ENCODE peak calls at places on chromosomes 11 and 22, in six cellular contexts. Y is posterior cingulate gyrus; S is C1 segment of cervical spinal cord; X is skeletal muscle cell; P is stimulated activated CD8-positive, alpha-beta memory T cell treated with anti-CD3 and anti-CD28 coated beads, Interleukin-12 subunit alpha, Interleukin-12 subunit beta, amount 100 ng/mL, for 4 hours; R is endothelial cell. C is an unnamed sample.

GRCh38 chr22:45026511-45026910 is 16.7 kb upstream of the PHF21B start:
- DNase-seq in P (no peak), X (no peak), R (no peak), S (no peak), Y (peak), C (no peak)

GRCh38 chr11:68724293-68724692 is 27.0 kb downstream of the TESMIN start:
- DNase-seq in Y (no peak), R (no peak), P (no peak), X (no peak), S (no peak), C (no peak)

GRCh38 chr11:114042234-114042633 is 17.3 kb upstream of the ZBTB16 start:
- DNase-seq in X (no peak), R (no peak), Y (no peak), P (no peak), S (no peak), C (no peak)

GRCh38 chr11:120209750-120210650 is 832 bp upstream of the OAF start:
- DNase-seq in S (no peak), R (no peak), Y (peak), P (no peak), X (no peak), C (no peak)

GRCh38 chr11:119795231-119795630 is 66.2 kb upstream of the NECTIN1 start:
- DNase-seq in P (no peak), Y (peak), R (no peak), X (peak), S (no peak), C (no peak)

GRCh38 chr22:49525776-49526535 is 301.7 kb downstream of the BRD1 start:
- DNase-seq in P (no peak), S (peak), R (no peak), Y (peak), X (no peak), C (peak)

GRCh38 chr11:78921517-78921916 is 346.9 kb upstream of the NARS2 start:
- DNase-seq in X (no peak), Y (no peak), P (no peak), R (no peak), S (no peak), C (no peak)

GRCh38 chr11:70029115-70029830 is 48.8 kb upstream of the ANO1 start:
- DNase-seq in Y (no peak), X (no peak), P (no peak), R (no peak), S (no peak), C (no peak)

GRCh38 chr11:96199563-96200025 is 143.4 kb downstream of the MAML2 start:
- DNase-seq in Y (no peak), S (no peak), R (no peak), P (no peak), X (peak), C (no peak)

GRCh38 chr22:23410411-23410810 is 169.7 kb downstream of the IGLL1 start:
- DNase-seq in X (no peak), S (no peak), P (no peak), R (no peak), Y (no peak), C (no peak)

GRCh38 chr11:118953265-118953664 is 2.8 kb upstream of the UPK2 start:
- DNase-seq in X (no peak), Y (peak), S (peak), P (no peak), R (peak), C (peak)